ENCODE peak calls at places on chromosomes 5 and 9, in nine cellular contexts. G is caudate nucleus, R is NAMALWA, E is D341Med, Q is KG1, S is GM12892, F is Right ventricle myocardium inferior, X is uterus, P is astrocyte of the spinal cord. K is an unnamed sample.

GRCh38 chr9:121222524-121223171 is 21.0 kb upstream of the RAB14 start:
- DNase-seq in G (no peak), R (peak; percentile 46), E (peak; percentile 44), Q (no peak), S (no peak), F (no peak), X (no peak), P (peak; percentile 52), K (no peak)

GRCh38 chr9:120152295-120152694 is 427.7 kb downstream of the CDK5RAP2 start:
- DNase-seq in G (no peak), R (no peak), E (peak; percentile 82), Q (no peak), S (no peak), F (no peak), X (no peak), P (no peak), K (peak; percentile 51)

GRCh38 chr5:128895122-128895521 is 70.2 kb upstream of the SLC27A6 start:
- DNase-seq in G (no peak), R (no peak), E (no peak), Q (no peak), S (no peak), F (no peak), X (no peak), P (no peak), K (no peak)

GRCh38 chr9:135792268-135793128 is 90.5 kb downstream of the KCNT1 start:
- DNase-seq in G (no peak), R (no peak), E (no peak), Q (no peak), S (no peak), F (no peak), X (no peak), P (no peak), K (peak; percentile 22)

GRCh38 chr5:90000351-90000750 is 409.2 kb downstream of the CETN3 start:
- DNase-seq in G (no peak), R (peak; percentile 36), E (no peak), Q (no peak), S (no peak), F (no peak), X (no peak), P (no peak), K (no peak)

GRCh38 chr9:4714266-4715016 is 26.6 kb downstream of the AK3 start:
- DNase-seq in G (no peak), R (no peak), E (peak; percentile 53), Q (no peak), S (no peak), F (no peak), X (no peak), P (peak; percentile 16), K (no peak)

GRCh38 chr5:53406630-53407316 is 73.7 kb upstream of the FST start:
- DNase-seq in G (no peak), R (no peak), E (no peak), Q (no peak), S (no peak), F (no peak), X (no peak), P (peak; percentile 88), K (no peak)

GRCh38 chr5:139486201-139486600 is 3.6 kb upstream of the STING1 start:
- DNase-seq in G (no peak), R (no peak), E (peak; percentile 42), Q (no peak), S (no peak), F (no peak), X (no peak), P (no peak), K (peak; percentile 50)

GRCh38 chr5:1789838-1790462 is 9.7 kb downstream of the MRPL36 start:
- DNase-seq in G (no peak), R (no peak), E (no peak), Q (no peak), S (no peak), F (no peak), X (no peak), P (peak; percentile 69), K (no peak)

GRCh38 chr9:75616841-75617566 is 273.5 kb upstream of the PCSK5 start:
- DNase-seq in G (no peak), R (no peak), E (no peak), Q (no peak), S (no peak), F (no peak), X (no peak), P (no peak), K (peak; percentile 19)

GRCh38 chr5:135651156-135651555 is 72.4 kb upstream of the CXCL14 start:
- DNase-seq in G (no peak), R (no peak), E (no peak), Q (no peak), S (no peak), F (no peak), X (no peak), P (no peak), K (no peak)

GRCh38 chr9:122102156-122102555 is 9.0 kb upstream of the TTLL11 start:
- DNase-seq in G (no peak), R (no peak), E (no peak), Q (no peak), S (no peak), F (no peak), X (no peak), P (no peak), K (no peak)

GRCh38 chr5:110651507-110651906 is 75.0 kb downstream of the TMEM232 start:
- DNase-seq in G (no peak), R (no peak), E (no peak), Q (no peak), S (no peak), F (no peak), X (no peak), P (peak; percentile 20), K (no peak)

GRCh38 chr5:79297661-79298060 is 61.7 kb downstream of the JMY start:
- DNase-seq in G (no peak), R (no peak), E (no peak), Q (no peak), S (no peak), F (no peak), X (no peak), P (peak; percentile 34), K (peak; percentile 2)

GRCh38 chr9:124708633-124709032 is 62.5 kb downstream of the NR6A1 start:
- DNase-seq in G (no peak), R (no peak), E (no peak), Q (no peak), S (no peak), F (no peak), X (no peak), P (peak; percentile 59), K (peak; percentile 59)

GRCh38 chr9:3508531-3509374 is 17.0 kb downstream of the RFX3 start:
- DNase-seq in G (no peak), R (peak; percentile 68), E (no peak), Q (peak; percentile 23), S (no peak), F (no peak), X (no peak), P (peak; percentile 64), K (no peak)

GRCh38 chr5:89686081-89686765 is 723.3 kb downstream of the CETN3 start:
- DNase-seq in G (no peak), R (no peak), E (no peak), Q (no peak), S (no peak), F (no peak), X (no peak), P (no peak), K (no peak)

GRCh38 chr5:141494761-141495455 is 6.0 kb downstream of the PCDHGC5 start:
- DNase-seq in G (no peak), R (no peak), E (no peak), Q (no peak), S (no peak), F (no peak), X (no peak), P (peak; percentile 48), K (peak; percentile 80)

GRCh38 chr9:84829997-84830696 is 160.6 kb downstream of the NTRK2 start:
- DNase-seq in G (no peak), R (no peak), E (no peak), Q (no peak), S (no peak), F (no peak), X (no peak), P (no peak), K (no peak)

GRCh38 chr9:33151007-33151557 is 16.1 kb downstream of the B4GALT1 start:
- DNase-seq in G (no peak), R (no peak), E (peak; percentile 58), Q (no peak), S (no peak), F (no peak), X (peak; percentile 78), P (peak; percentile 96), K (peak; percentile 49)

GRCh38 chr9:133609311-133610098 is at the start of gene FAM163B:
- DNase-seq in G (peak; percentile 13), R (no peak), E (peak; percentile 55), Q (peak; percentile 5), S (no peak), F (peak; percentile 71), X (no peak), P (peak; percentile 29), K (peak; percentile 61)

GRCh38 chr5:141883184-141883947 is 5.2 kb upstream of the PCDH1 start:
- DNase-seq in G (peak; percentile 54), R (no peak), E (no peak), Q (no peak), S (no peak), F (no peak), X (no peak), P (no peak), K (peak; percentile 93)

GRCh38 chr5:147234825-147235635 is at the start of gene STK32A:
- DNase-seq in G (no peak), R (no peak), E (peak; percentile 72), Q (no peak), S (no peak), F (peak; percentile 69), X (peak; percentile 36), P (peak; percentile 52), K (peak; percentile 92)

GRCh38 chr9:70229026-70229425 is 29.8 kb upstream of the SMC5 start:
- DNase-seq in G (no peak), R (no peak), E (peak; percentile 51), Q (no peak), S (no peak), F (no peak), X (peak; percentile 42), P (peak; percentile 13), K (no peak)

GRCh38 chr9:90985631-90986030 is 184.0 kb downstream of the SYK start:
- DNase-seq in G (no peak), R (no peak), E (no peak), Q (no peak), S (no peak), F (no peak), X (no peak), P (no peak), K (no peak)

GRCh38 chr5:1781726-1782384 is 17.8 kb downstream of the MRPL36 start:
- DNase-seq in G (no peak), R (peak; percentile 53), E (no peak), Q (no peak), S (no peak), F (peak; percentile 44), X (no peak), P (no peak), K (no peak)

GRCh38 chr9:131589124-131589711 is 43.9 kb downstream of the PRRT1B start:
- DNase-seq in G (no peak), R (no peak), E (no peak), Q (no peak), S (no peak), F (peak; percentile 49), X (peak; percentile 15), P (no peak), K (no peak)

GRCh38 chr9:93978498-93978897 is 23.3 kb upstream of the BARX1 start:
- DNase-seq in G (no peak), R (no peak), E (no peak), Q (no peak), S (no peak), F (no peak), X (no peak), P (no peak), K (no peak)

GRCh38 chr9:114233806-114234205 is 78.5 kb downstream of the COL27A1 start:
- DNase-seq in G (no peak), R (no peak), E (no peak), Q (no peak), S (no peak), F (peak; percentile 66), X (peak; percentile 63), P (no peak), K (no peak)

GRCh38 chr5:81601912-81602311 is 149.0 kb downstream of the SSBP2 start:
- DNase-seq in G (no peak), R (no peak), E (no peak), Q (peak; percentile 30), S (no peak), F (no peak), X (no peak), P (peak; percentile 22), K (no peak)

GRCh38 chr5:56128166-56128565 is 105.0 kb downstream of the ANKRD55 start:
- DNase-seq in G (no peak), R (no peak), E (no peak), Q (no peak), S (no peak), F (no peak), X (no peak), P (no peak), K (no peak)

K was measured in ELF-1.